ENCODE peak calls at places on chromosome 22, in four cellular contexts. Z, X, F and H are unnamed samples. For H3K9me3, the result is how much of the 10 kb centered on the place peaks cover.

GRCh38 chr22:36107436-36107835 is 53.1 kb downstream of the APOL3 start:
- DNase-seq in Z (no peak), X (no peak), F (no peak), H (no peak)

GRCh38 chr22:30902496-30903357 is 65.8 kb downstream of the MORC2 start:
- DNase-seq in Z (no peak), X (no peak), F (no peak), H (no peak)

GRCh38 chr22:19477321-19478085 is 1.5 kb downstream of the UFD1 start:
- DNase-seq in Z (no peak), X (no peak), F (no peak), H (no peak)

GRCh38 chr22:30573594-30574094 is 821 bp downstream of the GAL3ST1 start:
- DNase-seq in Z (no peak), X (no peak), F (no peak), H (no peak)

GRCh38 chr22:38108561-38109319 is 1.7 kb downstream of the BAIAP2L2 start:
- DNase-seq in Z (no peak), X (no peak), F (peak), H (no peak)

GRCh38 chr22:42321908-42322561 is 51.6 kb upstream of the TCF20 start:
- DNase-seq in Z (no peak), X (no peak), F (no peak), H (no peak)

GRCh38 chr22:21105294-21105693 is 59.5 kb downstream of the LRRC74B start:
- DNase-seq in Z (no peak), X (no peak), F (no peak), H (no peak)

GRCh38 chr22:21074092-21074715 is 28.5 kb downstream of the LRRC74B start:
- DNase-seq in Z (no peak), X (no peak), F (no peak), H (no peak)

GRCh38 chr22:30969532-30970355 is 679 bp downstream of the TUG1 start:
- DNase-seq in Z (peak), X (no peak), F (peak), H (peak)

GRCh38 chr22:33919591-33920501 is at the start of gene LARGE1:
- DNase-seq in Z (peak), X (peak), F (peak), H (peak)

DNA sequence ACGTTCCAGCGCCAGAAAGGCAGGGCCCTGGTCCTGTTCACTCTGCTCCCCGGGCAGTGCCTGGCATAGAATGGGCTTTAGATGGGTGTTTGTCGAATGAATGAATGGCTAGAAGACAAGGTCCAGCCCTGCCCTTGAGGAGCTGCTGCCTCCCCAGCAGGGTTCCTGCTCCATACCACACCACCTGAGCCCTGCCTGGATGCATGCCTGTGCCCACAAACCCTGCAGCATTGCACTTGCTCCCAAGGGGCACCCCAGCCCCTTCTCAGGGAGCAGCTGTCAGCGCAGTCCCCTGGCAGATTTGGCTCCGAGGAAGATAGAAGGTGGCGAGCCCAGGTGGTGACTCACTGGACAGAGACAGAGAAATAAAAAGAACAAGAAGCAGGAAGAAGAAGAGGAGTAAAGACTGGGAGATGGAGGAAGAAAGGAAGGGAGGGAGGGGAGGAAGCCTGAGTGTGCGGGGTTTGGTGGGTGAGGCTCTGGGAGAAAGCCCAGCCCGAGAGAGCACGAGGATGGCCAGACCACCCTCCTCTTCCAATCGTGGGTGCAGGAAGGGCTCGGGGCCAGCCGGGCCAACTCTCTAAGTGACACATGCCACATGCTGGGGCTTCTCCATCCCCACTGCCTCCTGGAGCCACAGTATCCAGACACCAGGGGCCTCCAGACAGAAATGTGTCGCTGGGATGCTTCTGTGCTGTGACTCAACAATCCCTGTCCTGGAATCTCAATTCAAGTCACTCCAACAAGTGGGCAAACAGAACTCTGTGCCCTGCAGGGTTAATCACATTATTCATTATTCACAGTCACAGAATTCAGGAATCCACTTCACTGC is 1474.3 kb downstream of the BRD1 start:
- DNase-seq in Z (peak), X (no peak), F (no peak), H (no peak)
- H3K9me3 ChIP-seq in Z (under half), X (under half), F (under half), H (under half)

DNA sequence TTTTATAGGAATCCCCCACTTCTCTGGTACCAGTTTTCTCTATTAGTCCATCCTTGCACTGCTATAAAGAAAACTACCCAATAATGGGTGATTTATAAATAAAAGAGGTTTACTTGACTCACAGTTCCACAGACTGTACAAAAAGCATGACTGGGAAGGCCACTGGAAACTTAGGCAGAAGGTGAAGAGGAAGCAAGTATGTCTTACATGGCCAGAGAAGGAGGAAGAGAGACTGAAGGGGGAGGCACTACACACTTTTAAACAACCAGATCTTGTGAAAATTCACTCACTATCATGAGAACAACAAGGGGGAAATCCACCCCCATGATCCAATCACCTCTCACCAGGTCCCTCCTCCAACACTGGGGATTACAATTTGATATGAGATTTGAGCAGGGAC is 68.9 kb upstream of the GNAZ start:
- DNase-seq in Z (no peak), X (no peak), F (no peak), H (no peak)
- H3K9me3 ChIP-seq in Z (under half), X (under half), F (under half), H (under half)

GRCh38 chr22:45104313-45104712 is 59.4 kb upstream of the NUP50 start:
- DNase-seq in Z (no peak), X (no peak), F (no peak), H (no peak)
- H3K9me3 ChIP-seq in Z (under half), X (under half), F (under half), H (under half)

DNA sequence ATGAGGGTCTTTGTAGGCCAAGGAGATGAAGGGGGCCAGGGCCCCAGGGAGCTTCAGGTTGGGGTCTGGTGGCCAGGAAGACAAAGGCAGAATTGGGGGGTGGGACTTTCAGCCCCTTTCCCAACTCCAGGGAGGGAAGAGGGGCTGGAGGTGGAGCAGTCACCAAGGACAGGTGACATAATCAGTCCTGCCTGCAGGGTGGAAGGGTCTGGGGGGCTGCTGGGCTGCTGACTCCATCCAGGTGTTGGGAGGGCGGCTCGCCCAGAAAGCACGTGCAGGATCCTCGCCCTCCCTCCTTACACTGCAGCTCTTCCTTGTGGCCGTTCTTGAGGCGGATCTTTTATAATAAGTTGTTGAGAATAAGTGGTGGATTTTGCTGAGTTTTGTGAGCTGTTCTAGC is 1491.1 kb downstream of the TBC1D22A start:
- DNase-seq in Z (no peak), X (no peak), F (no peak), H (no peak)
- H3K9me3 ChIP-seq in Z (under half), X (under half), F (under half), H (under half)

GRCh38 chr22:48940988-48941902 is 886.4 kb downstream of the BRD1 start:
- DNase-seq in Z (no peak), X (peak), F (no peak), H (no peak)
- H3K9me3 ChIP-seq in Z (under half), X (under half), F (under half), H (under half)